ENCODE peak calls at places on chromosomes 2 and 18, in ten cellular contexts. H is PC-3; J is CD4-positive, alpha-beta memory T cell; N is uterus; I is right cardiac atrium; B is IMR-90; E is transverse colon; Z is fibroblast of lung; X is HCT116; L is pancreas. V is an unnamed sample.
A peak's percentile ranks its signal among the peaks of the same experiment; 100 is the strongest.

GRCh38 chr18:38427234-38427633 is 861.6 kb upstream of the CELF4 start:
- DNase-seq in L (no peak), X (no peak), B (no peak), I (no peak), E (no peak), Z (no peak), H (no peak), J (no peak), N (no peak), V (no peak)

GRCh38 chr2:136215449-136215848 is 97.5 kb upstream of the CXCR4 start:
- DNase-seq in J (no peak), Z (no peak), I (no peak), X (no peak), E (no peak), B (no peak), L (no peak), N (no peak), H (no peak), V (no peak)

GRCh38 chr2:7749895-7750559 is 832.8 kb downstream of the RNF144A start:
- DNase-seq in L (no peak), E (no peak), B (no peak), N (no peak), I (no peak), Z (no peak), H (no peak), X (no peak), J (no peak), V (no peak)

GRCh38 chr2:56077352-56077915 is 106.4 kb upstream of the CCDC85A start:
- DNase-seq in N (no peak), B (peak; percentile 7), H (peak; percentile 68), E (no peak), J (no peak), X (peak; percentile 39), I (peak; percentile 50), Z (no peak), L (peak; percentile 45), V (no peak)

GRCh38 chr2:233535276-233535675 is 31.3 kb downstream of the USP40 start:
- DNase-seq in B (no peak), J (no peak), I (no peak), H (no peak), L (no peak), E (no peak), X (no peak), Z (no peak), N (no peak), V (no peak)

GRCh38 chr18:52861558-52861957 is 521.6 kb downstream of the DCC start:
- DNase-seq in J (no peak), X (no peak), Z (no peak), E (no peak), N (no peak), L (no peak), H (no peak), I (no peak), B (no peak), V (no peak)

GRCh38 chr2:14632133-14632936 is at the start of gene LRATD1:
- DNase-seq in Z (peak; percentile 73), L (peak; percentile 92), H (peak; percentile 93), E (peak; percentile 95), X (no peak), N (peak; percentile 80), B (peak; percentile 55), I (peak; percentile 93), J (no peak), V (peak; percentile 2)

GRCh38 chr2:27572998-27573429 is 9.8 kb upstream of the ZNF512 start:
- DNase-seq in E (no peak), Z (no peak), X (no peak), L (no peak), J (no peak), N (no peak), B (no peak), H (no peak), I (no peak), V (no peak)

GRCh38 chr2:78992807-78993517 is 32.5 kb upstream of the REG3G start:
- DNase-seq in X (no peak), E (peak; percentile 55), I (no peak), H (no peak), L (peak; percentile 67), Z (no peak), N (no peak), B (no peak), J (no peak), V (no peak)

GRCh38 chr2:137535897-137536296 is 428.4 kb upstream of the HNMT start:
- DNase-seq in J (no peak), X (no peak), I (no peak), L (no peak), Z (no peak), E (no peak), B (no peak), H (no peak), N (no peak), V (no peak)

GRCh38 chr2:158120102-158120501 is 18.4 kb downstream of the UPP2 start:
- DNase-seq in H (peak; percentile 30), L (no peak), N (no peak), J (no peak), E (no peak), I (no peak), Z (no peak), X (no peak), B (no peak), V (no peak)

GRCh38 chr2:160742679-160743078 is 249.1 kb upstream of the RBMS1 start:
- DNase-seq in J (no peak), L (no peak), N (no peak), Z (peak; percentile 20), I (peak; percentile 26), E (no peak), X (no peak), B (no peak), H (no peak), V (no peak)

GRCh38 chr2:241842620-241843211 is 16.0 kb downstream of the PDCD1 start:
- DNase-seq in B (no peak), J (peak; percentile 55), H (no peak), Z (no peak), E (peak; percentile 65), N (peak; percentile 32), X (no peak), L (no peak), I (peak; percentile 72), V (no peak)

GRCh38 chr2:68727698-68728375 is 6.8 kb upstream of the ARHGAP25 start:
- DNase-seq in E (no peak), N (no peak), X (no peak), B (peak; percentile 90), I (no peak), Z (no peak), L (no peak), H (peak; percentile 59), J (no peak), V (no peak)

GRCh38 chr2:14016289-14016955 is 616.1 kb upstream of the LRATD1 start:
- DNase-seq in L (peak; percentile 46), B (no peak), Z (peak; percentile 44), X (no peak), J (no peak), H (peak; percentile 66), N (no peak), E (no peak), I (no peak), V (no peak)

GRCh38 chr2:234158812-234159211 is 108.3 kb downstream of the SPP2 start:
- DNase-seq in H (peak; percentile 73), Z (no peak), B (peak; percentile 31), X (no peak), E (no peak), J (no peak), N (no peak), L (no peak), I (no peak), V (no peak)

GRCh38 chr2:203998195-203998804 is 61.7 kb downstream of the ICOS start:
- DNase-seq in I (no peak), L (no peak), X (no peak), E (no peak), H (peak; percentile 48), N (no peak), J (no peak), B (peak; percentile 22), Z (peak; percentile 58), V (no peak)

GRCh38 chr2:21944536-21944935 is 820.8 kb downstream of the TDRD15 start:
- DNase-seq in I (no peak), H (no peak), X (no peak), E (no peak), N (no peak), J (no peak), Z (no peak), B (no peak), L (no peak), V (no peak)

GRCh38 chr2:240810621-240811020 is 9.4 kb downstream of the KIF1A start:
- DNase-seq in H (no peak), B (no peak), I (no peak), N (no peak), X (no peak), Z (no peak), L (peak; percentile 5), E (peak; percentile 4), J (no peak), V (no peak)
- H3K27ac ChIP-seq in H (no peak overlapping the region), B (no peak overlapping the region), I (no peak overlapping the region), N (no peak overlapping the region), X (no peak overlapping the region), Z (no peak overlapping the region), L (no peak overlapping the region), E (no peak overlapping the region), J (no peak overlapping the region), V (no peak overlapping the region)

GRCh38 chr2:101830555-101830954 is 133.0 kb downstream of the MAP4K4 start:
- DNase-seq in I (no peak), X (no peak), Z (no peak), N (no peak), H (peak; percentile 45), B (peak; percentile 91), L (no peak), J (no peak), E (no peak), V (no peak)
- H3K4me1 ChIP-seq in I (peaks cover 14% of the 10 kb centered on the region), X (no peaks in the 10 kb centered on the region), Z (peaks cover 34% of the 10 kb centered on the region), N (peaks cover 9% of the 10 kb centered on the region), H (peaks cover 40% of the 10 kb centered on the region), B (peaks cover 25% of the 10 kb centered on the region), L (no peaks in the 10 kb centered on the region), J (peaks cover 55% of the 10 kb centered on the region), E (no peaks in the 10 kb centered on the region), V (peaks cover 52% of the 10 kb centered on the region)

GRCh38 chr2:122027510-122028217 is 272.2 kb downstream of the TSN start:
- DNase-seq in J (no peak), X (no peak), B (no peak), Z (no peak), I (peak; percentile 41), H (no peak), L (no peak), N (no peak), E (no peak), V (no peak)
- H3K27ac ChIP-seq in J (no peak overlapping the region), X (no peak overlapping the region), B (peak overlapping the region; percentile 2), Z (peak overlapping the region; percentile 10), I (no peak overlapping the region), H (no peak overlapping the region), L (no peak overlapping the region), N (no peak overlapping the region), E (no peak overlapping the region), V (no peak overlapping the region)

DNA sequence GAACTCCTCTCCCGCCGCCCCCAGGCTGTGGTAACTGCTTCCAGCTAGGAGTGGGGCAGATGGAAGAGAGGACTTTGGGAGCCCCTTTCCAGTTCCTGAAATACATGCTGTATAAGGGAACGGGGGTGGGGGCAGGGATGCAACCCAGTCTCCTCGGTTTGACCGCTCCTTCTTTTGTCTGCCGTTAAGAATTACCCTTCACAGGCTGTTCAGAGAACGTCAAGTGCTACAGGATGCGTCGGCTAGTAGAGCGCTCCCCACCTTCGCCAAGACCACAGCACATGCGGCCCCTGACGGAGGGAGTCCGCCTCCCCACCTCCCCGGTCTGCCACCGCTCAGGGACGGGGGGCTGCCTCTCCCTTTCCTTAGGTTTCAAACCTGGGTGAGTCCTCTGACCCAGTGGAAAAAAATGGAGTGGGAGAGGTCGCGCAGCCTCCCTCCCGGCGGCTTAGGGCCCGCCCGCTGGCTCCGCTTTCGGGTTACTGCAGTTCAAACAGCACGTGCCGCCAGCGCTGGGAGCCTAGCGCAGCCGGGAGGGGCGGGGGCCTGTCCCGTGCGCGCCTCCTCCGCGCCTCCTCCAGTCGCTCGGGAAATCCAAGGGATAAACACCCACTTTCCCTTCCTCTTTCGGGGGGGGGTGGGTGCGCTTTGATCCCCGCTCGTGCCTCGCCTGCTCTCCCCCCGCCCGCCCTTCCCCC is 4.8 kb downstream of the CYP26B1 start:
- DNase-seq in H (no peak), N (peak; percentile 62), E (peak; percentile 69), I (peak; percentile 93), L (no peak), J (no peak), X (no peak), B (peak; percentile 13), Z (peak; percentile 60), V (no peak)
- H3K4me1 ChIP-seq in H (peaks cover 16% of the 10 kb centered on the region), N (no peaks in the 10 kb centered on the region), E (peaks cover 37% of the 10 kb centered on the region), I (no peaks in the 10 kb centered on the region), L (peaks cover 9% of the 10 kb centered on the region), J (peaks cover 22% of the 10 kb centered on the region), X (peaks cover 17% of the 10 kb centered on the region), B (peaks cover 4% of the 10 kb centered on the region), Z (peaks cover 2% of the 10 kb centered on the region), V (peaks cover 74% of the 10 kb centered on the region)

V was measured in esophagus squamous epithelium.